ENCODE peak calls at places on chromosomes 2 and 18, in five cellular contexts. N is kidney tubule cell; F is CD8-positive, alpha-beta memory T cell; Y is HepG2; Q is choroid plexus epithelial cell. W is an unnamed sample.

GRCh38 chr18:7221424-7222155 is 9.3 kb upstream of the LRRC30 start:
- DNase-seq in N (peak), F (no peak), Y (peak), Q (peak), W (peak)

GRCh38 chr2:189191766-189192165 is 12.2 kb upstream of the COL5A2 start:
- DNase-seq in N (no peak), F (no peak), Y (no peak), Q (no peak), W (no peak)

GRCh38 chr18:3485153-3486149 is 35.5 kb downstream of the TGIF1 start:
- DNase-seq in N (peak), F (no peak), Y (no peak), Q (no peak), W (peak)

GRCh38 chr2:197310271-197310939 is at the start of gene ANKRD44:
- DNase-seq in N (peak), F (peak), Y (peak), Q (peak), W (peak)

GRCh38 chr2:124877065-124877671 is 852.1 kb downstream of the CNTNAP5 start:
- DNase-seq in N (peak), F (no peak), Y (no peak), Q (peak), W (peak)

GRCh38 chr2:8296340-8296739 is 385.5 kb upstream of the ID2 start:
- DNase-seq in N (no peak), F (no peak), Y (no peak), Q (no peak), W (no peak)

GRCh38 chr2:1651131-1652066 is 92.9 kb downstream of the PXDN start:
- DNase-seq in N (no peak), F (no peak), Y (no peak), Q (no peak), W (no peak)

GRCh38 chr2:107025291-107025857 is 139.4 kb upstream of the ST6GAL2 start:
- DNase-seq in N (no peak), F (no peak), Y (no peak), Q (no peak), W (no peak)

GRCh38 chr2:164504253-164504652 is 117.0 kb downstream of the GRB14 start:
- DNase-seq in N (peak), F (no peak), Y (peak), Q (peak), W (no peak)

GRCh38 chr18:23784811-23785245 is 95.6 kb downstream of the LAMA3 start:
- DNase-seq in N (peak), F (no peak), Y (no peak), Q (peak), W (no peak)

GRCh38 chr18:74013955-74014354 is 133.7 kb downstream of the FBXO15 start:
- DNase-seq in N (no peak), F (no peak), Y (no peak), Q (peak), W (no peak)

GRCh38 chr2:113370478-113371091 is 66.9 kb upstream of the ZNG1B start:
- DNase-seq in N (peak), F (peak), Y (peak), Q (peak), W (peak)

GRCh38 chr18:47254341-47254939 is 3.0 kb upstream of the SKOR2 start:
- DNase-seq in N (peak), F (no peak), Y (peak), Q (peak), W (peak)

GRCh38 chr2:197075754-197076337 is 149.3 kb upstream of the PGAP1 start:
- DNase-seq in N (no peak), F (no peak), Y (peak), Q (peak), W (no peak)

GRCh38 chr2:179376881-179377280 is 112.2 kb upstream of the SESTD1 start:
- DNase-seq in N (no peak), F (no peak), Y (no peak), Q (peak), W (no peak)

GRCh38 chr2:138177693-138178092 is 213.4 kb downstream of the HNMT start:
- DNase-seq in N (no peak), F (no peak), Y (no peak), Q (no peak), W (no peak)

GRCh38 chr2:179811042-179811441 is 50.4 kb downstream of the ZNF385B start:
- DNase-seq in N (no peak), F (no peak), Y (no peak), Q (no peak), W (no peak)

GRCh38 chr2:233513953-233514655 is 52.5 kb downstream of the USP40 start:
- DNase-seq in N (no peak), F (no peak), Y (no peak), Q (no peak), W (no peak)

GRCh38 chr2:54063967-54064535 is 51.4 kb upstream of the ACYP2 start:
- DNase-seq in N (no peak), F (no peak), Y (no peak), Q (no peak), W (no peak)

GRCh38 chr18:37604032-37604431 is 38.4 kb upstream of the CELF4 start:
- DNase-seq in N (no peak), F (no peak), Y (no peak), Q (no peak), W (no peak)

GRCh38 chr18:61606068-61606660 is 272.9 kb downstream of the CDH20 start:
- DNase-seq in N (peak), F (no peak), Y (no peak), Q (peak), W (no peak)

GRCh38 chr2:236731767-236732580 is 162.3 kb downstream of the ACKR3 start:
- DNase-seq in N (peak), F (no peak), Y (no peak), Q (peak), W (peak)

GRCh38 chr18:48023334-48024008 is 93.0 kb upstream of the SMAD2 start:
- DNase-seq in N (peak), F (no peak), Y (peak), Q (peak), W (peak)

GRCh38 chr18:905948-906415 is 1.3 kb downstream of the ADCYAP1 start:
- DNase-seq in N (no peak), F (no peak), Y (no peak), Q (no peak), W (no peak)

GRCh38 chr2:120703330-120703994 is 32.2 kb upstream of the GLI2 start:
- DNase-seq in N (peak), F (no peak), Y (no peak), Q (peak), W (peak)

GRCh38 chr2:234687718-234688475 is 191.0 kb upstream of the ARL4C start:
- DNase-seq in N (no peak), F (no peak), Y (no peak), Q (no peak), W (no peak)

GRCh38 chr2:73983322-73984202 is 1.1 kb upstream of the TET3 start:
- DNase-seq in N (peak), F (no peak), Y (peak), Q (peak), W (no peak)

GRCh38 chr18:12254137-12254819 is at the start of gene CIDEA:
- DNase-seq in N (no peak), F (no peak), Y (no peak), Q (no peak), W (no peak)

GRCh38 chr2:226478121-226478809 is 321.4 kb downstream of the IRS1 start:
- DNase-seq in N (peak), F (no peak), Y (peak), Q (peak), W (peak)

GRCh38 chr2:96868555-96869280 is 1.2 kb downstream of the SEMA4C start:
- DNase-seq in N (peak), F (peak), Y (peak), Q (peak), W (peak)

GRCh38 chr2:1993711-1994682 is 249.7 kb upstream of the PXDN start:
- DNase-seq in N (peak), F (no peak), Y (no peak), Q (peak), W (no peak)

GRCh38 chr18:58806826-58807714 is 57.6 kb upstream of the ZNF532 start:
- DNase-seq in N (no peak), F (no peak), Y (no peak), Q (no peak), W (no peak)

GRCh38 chr18:7576685-7577084 is 9.6 kb downstream of the PTPRM start:
- DNase-seq in N (peak), F (no peak), Y (no peak), Q (peak), W (no peak)

GRCh38 chr2:141027221-141027620 is 1103.6 kb downstream of the LRP1B start:
- DNase-seq in N (no peak), F (no peak), Y (no peak), Q (no peak), W (no peak)

GRCh38 chr2:58131191-58132011 is 84.8 kb downstream of the VRK2 start:
- DNase-seq in N (no peak), F (no peak), Y (peak), Q (peak), W (no peak)

GRCh38 chr18:46152436-46152807 is 48.2 kb downstream of the HAUS1 start:
- DNase-seq in N (peak), F (no peak), Y (no peak), Q (peak), W (peak)

GRCh38 chr2:33532966-33533365 is 56.5 kb downstream of the RASGRP3 start:
- DNase-seq in N (no peak), F (no peak), Y (no peak), Q (no peak), W (no peak)

GRCh38 chr2:147662221-147662620 is 182.6 kb upstream of the ACVR2A start:
- DNase-seq in N (no peak), F (no peak), Y (no peak), Q (no peak), W (no peak)

W was measured in Caki2.